ENCODE peak calls at places on chromosomes 4 and X, in five cellular contexts. V is left ventricle myocardium inferior; J is CD4-positive, alpha-beta memory T cell; B is IMR-90; U is GM12878. Y is an unnamed sample. For H3K4me1, the result is how much of the 10 kb centered on the place peaks cover.

GRCh38 chr4:153222162-153222789 is 18.0 kb downstream of the TRIM2 start:
- DNase-seq in J (peak), U (no peak), B (peak), V (peak), Y (peak)

GRCh38 chr4:130563185-130563890 is 1467.4 kb downstream of the C4orf33 start:
- DNase-seq in U (no peak), B (peak), J (no peak), V (peak), Y (peak)

GRCh38 chrX:53126377-53126776 is 32.4 kb downstream of the KANTR start:
- DNase-seq in B (no peak), J (no peak), U (no peak), V (no peak), Y (no peak)

GRCh38 chrX:1093586-1094538 is 118.6 kb downstream of the CRLF2 start:
- DNase-seq in U (no peak), J (no peak), V (no peak), B (no peak), Y (no peak)

GRCh38 chr4:3862640-3863420 is 96.6 kb downstream of the ADRA2C start:
- DNase-seq in B (no peak), V (peak), U (no peak), J (no peak), Y (no peak)

GRCh38 chrX:106726485-106727437 is at the start of gene RNF128:
- DNase-seq in U (no peak), B (peak), J (peak), V (no peak), Y (peak)

GRCh38 chr4:10114147-10114546 is 2.5 kb downstream of the WDR1 start:
- DNase-seq in V (no peak), J (no peak), U (no peak), B (no peak), Y (no peak)

GRCh38 chrX:155997436-155997835 is at the start of gene IL9R:
- DNase-seq in V (no peak), J (peak), U (peak), B (no peak), Y (peak)

GRCh38 chr4:71333960-71334951 is 4.6 kb upstream of the SLC4A4 start:
- DNase-seq in B (peak), J (no peak), V (no peak), U (no peak), Y (no peak)

GRCh38 chrX:153903238-153903980 is 1.1 kb upstream of the AVPR2 start:
- DNase-seq in B (no peak), J (no peak), U (no peak), V (no peak), Y (no peak)

GRCh38 chr4:26748805-26749204 is 111.8 kb upstream of the STIM2 start:
- DNase-seq in V (no peak), U (no peak), B (no peak), J (no peak), Y (no peak)

GRCh38 chr4:23373269-23373668 is 516.6 kb downstream of the PPARGC1A start:
- DNase-seq in B (peak), J (no peak), V (peak), U (no peak), Y (peak)

GRCh38 chr4:7878323-7878722 is 61.3 kb downstream of the AFAP1 start:
- DNase-seq in U (no peak), V (no peak), B (no peak), J (no peak), Y (no peak)

DNA sequence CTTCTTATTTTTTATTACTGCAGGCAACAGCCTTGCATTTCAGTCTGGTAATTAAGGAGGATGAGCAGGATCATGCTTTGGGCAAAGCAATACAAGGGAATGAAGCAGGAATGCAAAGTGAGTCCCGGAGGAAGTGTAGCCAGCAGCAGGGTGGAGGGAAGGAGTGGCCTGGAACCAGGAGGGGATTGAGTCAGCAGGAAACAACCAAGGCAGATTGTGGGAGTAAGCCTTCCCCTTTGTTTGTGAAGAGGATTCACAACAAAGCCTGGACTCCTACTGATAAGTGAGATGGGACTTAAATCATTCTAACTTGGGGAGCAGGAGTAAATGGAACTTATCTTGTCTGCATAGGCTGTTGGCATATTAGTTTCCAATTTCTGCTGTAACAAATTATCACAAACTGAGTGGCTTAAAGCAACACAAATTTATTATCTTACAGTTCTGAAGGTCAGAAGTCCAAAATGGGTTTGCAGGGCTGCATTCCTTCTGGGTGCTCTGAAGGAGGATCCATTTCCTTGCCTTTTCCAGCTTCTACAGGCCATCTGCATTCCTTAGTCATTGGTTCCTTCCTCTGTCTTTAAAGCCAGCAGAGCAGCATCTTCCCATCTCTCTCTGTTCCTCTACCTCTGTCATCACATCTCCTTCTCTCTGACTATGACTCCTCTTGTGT is 93.2 kb upstream of the AP1S2 start:
- DNase-seq in V (no peak), B (peak), U (no peak), J (no peak), Y (peak)
- H3K27ac ChIP-seq in V (no peak), B (no peak), U (no peak), J (no peak), Y (no peak)

GRCh38 chrX:49276207-49276606 is 6.6 kb downstream of the PPP1R3F start:
- DNase-seq in J (no peak), V (no peak), B (no peak), U (no peak), Y (no peak)
- H3K4me1 ChIP-seq in J (half or more), V (under half), B (under half), U (under half), Y (under half)

GRCh38 chr4:24933684-24934275 is 20.9 kb upstream of the CCDC149 start:
- DNase-seq in U (no peak), J (no peak), V (no peak), B (no peak), Y (no peak)
- H3K4me3 ChIP-seq in U (no peak), J (no peak), V (no peak), B (no peak), Y (no peak)

DNA sequence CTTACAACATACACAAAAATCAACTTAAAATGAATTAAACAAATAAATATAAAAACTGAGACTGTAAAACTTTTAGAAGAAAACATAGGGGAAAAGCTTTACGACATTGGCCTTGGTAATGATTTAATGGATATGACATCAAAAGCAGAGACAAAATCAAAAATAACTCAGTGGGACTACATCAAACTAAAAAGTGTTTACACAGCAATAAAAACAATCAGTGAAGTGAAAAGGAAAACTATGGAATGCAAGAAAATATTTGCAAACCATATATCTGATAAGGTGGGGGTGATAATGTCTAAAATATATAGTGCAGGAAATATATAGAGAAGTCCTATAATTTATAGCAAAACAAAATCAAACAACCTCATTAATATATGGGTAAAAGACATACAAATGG is 364.4 kb upstream of the INTU start:
- DNase-seq in V (no peak), B (no peak), J (no peak), U (no peak), Y (no peak)
- H3K27ac ChIP-seq in V (no peak), B (no peak), J (no peak), U (no peak), Y (no peak)

GRCh38 chrX:66002832-66003680 is 36.8 kb downstream of the VSIG4 start:
- DNase-seq in U (peak), J (no peak), B (no peak), V (no peak), Y (no peak)
- H3K4me1 ChIP-seq in U (under half), J (half or more), B (under half), V (under half), Y (under half)

GRCh38 chr4:168679397-168680176 is 182.7 kb downstream of the PALLD start:
- DNase-seq in U (no peak), B (peak), J (no peak), V (no peak), Y (no peak)
- H3K4me3 ChIP-seq in U (no peak), B (no peak), J (no peak), V (no peak), Y (no peak)

GRCh38 chrX:13404364-13404763 is 84.5 kb upstream of the ATXN3L start:
- DNase-seq in J (no peak), B (no peak), V (no peak), U (no peak), Y (no peak)

GRCh38 chrX:13401724-13402123 is 81.9 kb upstream of the ATXN3L start:
- DNase-seq in V (no peak), B (no peak), J (no peak), U (no peak), Y (no peak)

GRCh38 chrX:13396887-13397286 is 77.0 kb upstream of the ATXN3L start:
- DNase-seq in J (no peak), V (no peak), U (no peak), B (peak), Y (no peak)

GRCh38 chrX:13398073-13398823 is 78.4 kb upstream of the ATXN3L start:
- DNase-seq in U (no peak), B (peak), V (no peak), J (no peak), Y (peak)

DNA sequence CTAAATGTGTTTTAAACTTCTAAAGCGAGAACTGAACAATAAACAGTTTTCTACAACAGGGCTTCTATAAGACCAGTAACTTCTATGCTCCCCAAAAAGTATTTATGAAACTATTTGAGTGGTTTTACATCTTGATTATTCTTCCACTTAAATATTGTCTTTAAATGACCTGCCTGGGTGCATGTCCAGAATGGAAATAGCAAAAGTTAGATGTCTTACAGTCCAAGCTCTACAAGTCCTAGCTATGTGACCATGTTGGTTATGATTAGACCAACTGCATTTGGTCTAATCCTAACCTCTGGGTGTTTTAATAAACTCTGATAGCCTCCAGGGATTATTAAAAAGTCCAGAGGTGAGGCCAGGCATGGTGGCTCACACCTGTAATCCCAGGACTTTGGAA is 79.0 kb upstream of the ATXN3L start:
- DNase-seq in V (no peak), J (no peak), B (no peak), U (no peak), Y (peak)
- H3K27ac ChIP-seq in V (peak), J (no peak), B (peak), U (no peak), Y (no peak)

GRCh38 chrX:19814778-19815177 is 72.6 kb downstream of the SH3KBP1 start:
- DNase-seq in B (no peak), V (no peak), U (no peak), J (no peak), Y (no peak)
- H3K4me1 ChIP-seq in B (under half), V (under half), U (under half), J (under half), Y (under half)